ENCODE peak calls at places on chromosomes 4 and X, in seven cellular contexts. One of them, this sample, is unnamed.

GRCh38 chr4:102825261-102826071 is 1.9 kb downstream of the UBE2D3 start:
- DNase-seq in RKO: peak; percentile 93
- DNase-seq in iris pigment epithelial cell: peak; percentile 70
- DNase-seq in suprapubic skin: no peak
- DNase-seq in SK-MEL-5: peak; percentile 53
- DNase-seq in AML-193: peak; percentile 67
- DNase-seq in DMS 273 treated with DMSO at 0.1 percent for 48 hours: peak; percentile 35
- DNase-seq in this sample: no peak

GRCh38 chrX:104482757-104483156 is 83.2 kb upstream of the IL1RAPL2 start:
- DNase-seq in RKO: peak; percentile 4
- DNase-seq in iris pigment epithelial cell: peak; percentile 13
- DNase-seq in suprapubic skin: no peak
- DNase-seq in AML-193: no peak
- DNase-seq in SK-MEL-5: peak; percentile 6
- DNase-seq in DMS 273 treated with DMSO at 0.1 percent for 48 hours: no peak
- DNase-seq in this sample: no peak

GRCh38 chrX:106999002-106999975 is 723 bp downstream of the MORC4 start:
- DNase-seq in AML-193: no peak
- DNase-seq in RKO: peak; percentile 68
- DNase-seq in suprapubic skin: no peak
- DNase-seq in SK-MEL-5: peak; percentile 54
- DNase-seq in iris pigment epithelial cell: peak; percentile 65
- DNase-seq in DMS 273 treated with DMSO at 0.1 percent for 48 hours: peak; percentile 13
- DNase-seq in this sample: peak; percentile 58

GRCh38 chr4:174255790-174256189 is 27.7 kb downstream of the FBXO8 start:
- DNase-seq in iris pigment epithelial cell: peak; percentile 95
- DNase-seq in RKO: no peak
- DNase-seq in DMS 273 treated with DMSO at 0.1 percent for 48 hours: peak; percentile 48
- DNase-seq in AML-193: no peak
- DNase-seq in suprapubic skin: no peak
- DNase-seq in SK-MEL-5: no peak
- DNase-seq in this sample: no peak

GRCh38 chrX:129678176-129678880 is 23.6 kb upstream of the APLN start:
- DNase-seq in RKO: peak; percentile 72
- DNase-seq in iris pigment epithelial cell: no peak
- DNase-seq in DMS 273 treated with DMSO at 0.1 percent for 48 hours: no peak
- DNase-seq in AML-193: peak; percentile 28
- DNase-seq in suprapubic skin: no peak
- DNase-seq in SK-MEL-5: peak; percentile 49
- DNase-seq in this sample: peak; percentile 63

GRCh38 chr4:159383569-159383934 is 280.7 kb downstream of the RAPGEF2 start:
- DNase-seq in SK-MEL-5: no peak
- DNase-seq in DMS 273 treated with DMSO at 0.1 percent for 48 hours: no peak
- DNase-seq in AML-193: no peak
- DNase-seq in suprapubic skin: no peak
- DNase-seq in iris pigment epithelial cell: no peak
- DNase-seq in RKO: no peak
- DNase-seq in this sample: no peak

GRCh38 chrX:56382278-56382677 is 150.1 kb downstream of the KLF8 start:
- DNase-seq in SK-MEL-5: no peak
- DNase-seq in AML-193: no peak
- DNase-seq in RKO: no peak
- DNase-seq in iris pigment epithelial cell: no peak
- DNase-seq in DMS 273 treated with DMSO at 0.1 percent for 48 hours: no peak
- DNase-seq in suprapubic skin: no peak
- DNase-seq in this sample: no peak

GRCh38 chr4:7347981-7348380 is 86.7 kb downstream of the PSAPL1 start:
- DNase-seq in DMS 273 treated with DMSO at 0.1 percent for 48 hours: no peak
- DNase-seq in AML-193: no peak
- DNase-seq in RKO: peak; percentile 12
- DNase-seq in iris pigment epithelial cell: peak; percentile 42
- DNase-seq in SK-MEL-5: no peak
- DNase-seq in suprapubic skin: no peak
- DNase-seq in this sample: no peak

GRCh38 chr4:185016101-185016940 is 2.0 kb upstream of the HELT start:
- DNase-seq in iris pigment epithelial cell: no peak
- DNase-seq in SK-MEL-5: no peak
- DNase-seq in RKO: no peak
- DNase-seq in DMS 273 treated with DMSO at 0.1 percent for 48 hours: no peak
- DNase-seq in suprapubic skin: no peak
- DNase-seq in AML-193: no peak
- DNase-seq in this sample: no peak

GRCh38 chr4:86493460-86493859 is 100.7 kb upstream of the PTPN13 start:
- DNase-seq in iris pigment epithelial cell: peak; percentile 65
- DNase-seq in DMS 273 treated with DMSO at 0.1 percent for 48 hours: no peak
- DNase-seq in AML-193: peak; percentile 85
- DNase-seq in RKO: no peak
- DNase-seq in suprapubic skin: no peak
- DNase-seq in SK-MEL-5: no peak
- DNase-seq in this sample: no peak

GRCh38 chr4:122403860-122404259 is 25.0 kb downstream of the ADAD1 start:
- DNase-seq in DMS 273 treated with DMSO at 0.1 percent for 48 hours: no peak
- DNase-seq in AML-193: no peak
- DNase-seq in iris pigment epithelial cell: no peak
- DNase-seq in RKO: no peak
- DNase-seq in suprapubic skin: no peak
- DNase-seq in SK-MEL-5: no peak
- DNase-seq in this sample: no peak

GRCh38 chr4:154615211-154615610 is 2.8 kb upstream of the FGG start:
- DNase-seq in AML-193: no peak
- DNase-seq in iris pigment epithelial cell: no peak
- DNase-seq in RKO: no peak
- DNase-seq in SK-MEL-5: no peak
- DNase-seq in suprapubic skin: no peak
- DNase-seq in DMS 273 treated with DMSO at 0.1 percent for 48 hours: no peak
- DNase-seq in this sample: no peak

GRCh38 chrX:16589826-16590225 is 60.1 kb upstream of the S100G start:
- DNase-seq in iris pigment epithelial cell: no peak
- DNase-seq in DMS 273 treated with DMSO at 0.1 percent for 48 hours: no peak
- DNase-seq in SK-MEL-5: no peak
- DNase-seq in RKO: no peak
- DNase-seq in AML-193: no peak
- DNase-seq in suprapubic skin: no peak
- DNase-seq in this sample: no peak

This sample was measured in aorta.